ENCODE peak calls at places on chromosomes 1 and 21, in eight cellular contexts. B, F, P, C, U, Q, W and O are unnamed samples.

GRCh38 chr1:226525750-226526149 is 22.8 kb upstream of the STUM start:
- DNase-seq in C (no peak), B (no peak), Q (no peak), U (no peak), W (no peak), F (no peak), P (no peak), O (peak)

GRCh38 chr1:151144474-151145157 is 1.8 kb downstream of the SEMA6C start:
- DNase-seq in C (no peak), P (no peak), U (no peak), F (no peak), Q (no peak), W (no peak), B (no peak), O (no peak)

GRCh38 chr1:54413295-54413694 is 7.1 kb upstream of the SSBP3 start:
- DNase-seq in P (no peak), W (no peak), U (no peak), F (peak), B (no peak), Q (no peak), C (peak), O (no peak)

GRCh38 chr1:210597555-210598134 is 268.9 kb downstream of the HHAT start:
- DNase-seq in F (no peak), U (peak), C (peak), B (peak), Q (no peak), P (no peak), W (no peak), O (peak)

GRCh38 chr1:23422313-23422877 is 2.2 kb downstream of the TCEA3 start:
- DNase-seq in F (peak), U (no peak), C (no peak), W (peak), B (no peak), P (no peak), Q (no peak), O (peak)

GRCh38 chr1:221575605-221576004 is 166.3 kb downstream of the DUSP10 start:
- DNase-seq in F (no peak), Q (no peak), B (no peak), U (no peak), W (no peak), P (no peak), C (no peak), O (no peak)

GRCh38 chr1:234309598-234310459 is 63.4 kb upstream of the COA6 start:
- DNase-seq in W (peak), B (peak), U (no peak), P (peak), C (peak), Q (peak), F (peak), O (peak)

GRCh38 chr1:156232222-156232621 is 9.8 kb upstream of the BGLAP start:
- DNase-seq in U (no peak), W (no peak), Q (no peak), B (no peak), F (no peak), C (no peak), P (no peak), O (peak)

GRCh38 chr1:79777481-79778219 is 771.1 kb upstream of the ADGRL4 start:
- DNase-seq in P (no peak), C (no peak), F (no peak), W (no peak), B (no peak), Q (no peak), U (peak), O (peak)

GRCh38 chr1:168709896-168710305 is 19.1 kb downstream of the DPT start:
- DNase-seq in W (no peak), P (peak), F (no peak), Q (no peak), B (peak), U (no peak), C (no peak), O (peak)

GRCh38 chr1:93615201-93616150 is 66.2 kb downstream of the BCAR3 start:
- DNase-seq in B (peak), P (no peak), W (peak), C (peak), U (peak), F (peak), Q (no peak), O (peak)

GRCh38 chr1:36553591-36554417 is 71.1 kb upstream of the CSF3R start:
- DNase-seq in Q (peak), F (peak), P (peak), U (no peak), W (peak), C (peak), B (peak), O (peak)

GRCh38 chr1:235724716-235725115 is 75.1 kb upstream of the GNG4 start:
- DNase-seq in C (no peak), Q (no peak), F (no peak), P (no peak), W (no peak), U (no peak), B (no peak), O (no peak)

GRCh38 chr21:43289966-43290365 is 121.2 kb downstream of the CRYAA start:
- DNase-seq in W (no peak), F (no peak), P (no peak), U (no peak), Q (no peak), B (no peak), C (no peak), O (no peak)

GRCh38 chr1:225746361-225747179 is 31.1 kb upstream of the SRP9 start:
- DNase-seq in W (no peak), P (peak), U (no peak), C (peak), B (peak), F (peak), Q (peak), O (no peak)

GRCh38 chr21:41833138-41834115 is 45.7 kb downstream of the PRDM15 start:
- DNase-seq in P (no peak), C (no peak), B (no peak), W (no peak), U (peak), Q (no peak), F (no peak), O (no peak)

GRCh38 chr1:33903210-33903589 is 39.3 kb downstream of the HMGB4 start:
- DNase-seq in F (no peak), W (no peak), B (no peak), U (peak), P (no peak), C (no peak), Q (no peak), O (no peak)

GRCh38 chr1:31778763-31779488 is 14.8 kb upstream of the ADGRB2 start:
- DNase-seq in Q (no peak), P (no peak), U (no peak), C (no peak), W (peak), B (no peak), F (no peak), O (no peak)

GRCh38 chr1:102970496-102971078 is 137.7 kb downstream of the COL11A1 start:
- DNase-seq in C (peak), P (peak), B (peak), F (peak), W (peak), Q (peak), U (no peak), O (peak)

GRCh38 chr21:26814374-26814773 is 30.8 kb downstream of the ADAMTS1 start:
- DNase-seq in W (no peak), P (no peak), F (no peak), Q (no peak), U (no peak), C (no peak), B (no peak), O (no peak)

GRCh38 chr21:26587621-26588260 is 14.7 kb upstream of the CYYR1 start:
- DNase-seq in F (peak), U (no peak), P (no peak), B (peak), C (no peak), W (no peak), Q (no peak), O (peak)

GRCh38 chr1:66050123-66050522 is 257.4 kb downstream of the PDE4B start:
- DNase-seq in P (no peak), W (no peak), Q (no peak), F (no peak), C (no peak), B (no peak), U (no peak), O (no peak)

GRCh38 chr1:227899141-227899819 is 48.5 kb downstream of the WNT9A start:
- DNase-seq in W (no peak), Q (peak), C (no peak), P (no peak), B (no peak), F (no peak), U (no peak), O (no peak)

GRCh38 chr1:151444791-151445177 is 14.5 kb downstream of the POGZ start:
- DNase-seq in B (no peak), F (no peak), W (no peak), Q (no peak), P (no peak), C (no peak), U (no peak), O (no peak)

GRCh38 chr1:1833916-1834325 is 55.7 kb upstream of the NADK start:
- DNase-seq in P (no peak), F (no peak), Q (no peak), C (peak), B (no peak), W (no peak), U (peak), O (peak)

GRCh38 chr1:36133484-36133883 is 8.5 kb upstream of the COL8A2 start:
- DNase-seq in W (no peak), B (peak), F (peak), P (no peak), U (no peak), Q (no peak), C (no peak), O (no peak)

GRCh38 chr1:167431261-167431908 is 86.9 kb downstream of the CD247 start:
- DNase-seq in C (peak), B (no peak), Q (peak), W (no peak), P (no peak), F (no peak), U (no peak), O (no peak)

GRCh38 chr1:108897865-108898720 is 21.3 kb downstream of the GPSM2 start:
- DNase-seq in C (peak), B (peak), W (no peak), Q (no peak), F (peak), U (no peak), P (peak), O (peak)

GRCh38 chr1:29525941-29526340 is 289.6 kb downstream of the PTPRU start:
- DNase-seq in U (no peak), B (no peak), W (no peak), C (no peak), F (no peak), P (no peak), Q (no peak), O (no peak)
- TF ChIP-seq MAX in U (no peak), B (no peak), W (no peak), C (no peak), F (no peak), P (no peak), Q (no peak), O (no peak)

GRCh38 chr1:27600500-27601175 is 3.3 kb downstream of the AHDC1 start:
- DNase-seq in B (no peak), F (peak), W (no peak), Q (no peak), U (no peak), P (no peak), C (peak), O (peak)
- TF ChIP-seq CTCF in B (no peak), F (no peak), W (no peak), Q (peak), U (no peak), P (peak), C (peak), O (no peak)

DNA sequence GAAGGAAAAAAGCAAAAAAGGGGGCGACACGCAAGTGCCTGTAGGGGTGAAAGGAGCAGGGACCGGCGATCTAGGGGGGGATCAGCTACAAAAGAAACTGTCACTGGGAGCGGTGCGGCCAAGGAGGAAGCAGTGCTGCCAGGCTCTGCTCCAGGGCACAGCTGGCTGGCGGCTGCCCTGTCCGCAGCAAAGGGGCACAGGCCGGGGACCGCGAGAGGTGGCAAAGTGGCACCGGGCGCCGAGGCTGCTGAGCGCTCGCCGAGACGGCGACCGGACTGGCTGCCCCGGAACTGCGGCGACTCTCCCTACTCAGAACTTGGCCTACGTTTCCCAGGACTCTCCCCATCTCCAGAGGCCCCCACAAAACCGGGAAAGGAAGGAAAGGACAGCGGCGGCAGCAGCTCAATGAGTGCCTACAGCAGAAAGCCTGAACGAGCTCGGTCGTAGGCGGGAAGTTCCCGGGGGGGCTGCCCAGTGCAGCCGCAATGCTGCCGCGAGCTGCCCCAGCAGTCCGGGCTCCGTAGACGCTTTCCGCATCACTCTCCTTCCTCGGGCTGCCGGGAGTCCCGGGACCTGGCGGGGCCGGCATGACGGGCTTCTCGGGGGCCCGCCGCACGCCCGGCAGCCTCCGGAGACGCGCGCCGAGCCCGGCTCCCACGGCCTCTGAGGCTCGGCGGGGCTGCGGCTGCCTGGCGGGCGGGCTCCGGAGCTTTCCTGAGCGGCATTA is 998 bp upstream of the CDKN2C start:
- DNase-seq in F (peak), B (no peak), Q (peak), U (no peak), P (no peak), W (peak), C (no peak), O (peak)
- TF ChIP-seq POLR2A in F (no peak), B (no peak), Q (no peak), U (peak), P (no peak), W (no peak), C (no peak), O (peak)

GRCh38 chr1:25843483-25843882 is 15.8 kb downstream of the AUNIP start:
- DNase-seq in B (no peak), Q (no peak), C (no peak), P (no peak), U (no peak), F (no peak), W (no peak), O (no peak)
- TF ChIP-seq MAX in B (no peak), Q (no peak), C (no peak), P (no peak), U (no peak), F (no peak), W (no peak), O (no peak)

GRCh38 chr21:37000381-37000780 is 6.1 kb upstream of the RIPPLY3 start:
- DNase-seq in Q (no peak), B (no peak), F (no peak), W (no peak), C (no peak), P (peak), U (no peak), O (peak)
- TF ChIP-seq CTCF in Q (peak), B (peak), F (no peak), W (no peak), C (no peak), P (peak), U (no peak), O (no peak)

GRCh38 chr1:3856923-3857790 is at the start of the genes CEP104 and DFFB:
- DNase-seq in Q (peak), W (peak), B (peak), F (peak), C (peak), P (peak), U (peak), O (peak)
- TF ChIP-seq POLR2A in Q (no peak), W (peak), B (peak), F (peak), C (peak), P (no peak), U (peak), O (peak)